ENCODE peak calls at places on chromosomes 6 and 20, in four cellular contexts. T is fibroblast of lung, W is suprapubic skin, D is IMR-90. R is an unnamed sample.

GRCh38 chr6:105243487-105243886 is 63.7 kb upstream of the POPDC3 start:
- DNase-seq in T (peak; percentile 30), D (peak; percentile 50), W (no peak), R (peak; percentile 33)

GRCh38 chr6:56416247-56416646 is 168.9 kb upstream of the COL21A1 start:
- DNase-seq in D (peak; percentile 26), T (no peak), W (no peak), R (no peak)

GRCh38 chr6:157054531-157054979 is 268.8 kb downstream of the TMEM242 start:
- DNase-seq in T (no peak), W (no peak), D (no peak), R (no peak)

GRCh38 chr6:73121421-73121993 is 103.8 kb downstream of the KHDC1L start:
- DNase-seq in D (peak; percentile 60), W (no peak), T (peak; percentile 47), R (peak; percentile 45)

GRCh38 chr6:133456934-133457333 is 215.8 kb downstream of the EYA4 start:
- DNase-seq in T (no peak), W (no peak), D (no peak), R (no peak)

GRCh38 chr20:4985658-4986057 is 15.7 kb downstream of the SLC23A2 start:
- DNase-seq in W (no peak), D (peak; percentile 33), T (no peak), R (peak; percentile 62)

GRCh38 chr20:62755817-62756724 is 40.2 kb upstream of the MRGBP start:
- DNase-seq in W (no peak), T (no peak), D (no peak), R (no peak)

GRCh38 chr6:156971153-156971882 is 194.1 kb downstream of the ARID1B start:
- DNase-seq in T (no peak), W (no peak), D (no peak), R (no peak)

GRCh38 chr6:3433005-3433404 is 23.8 kb downstream of the SLC22A23 start:
- DNase-seq in T (no peak), W (no peak), D (no peak), R (no peak)

GRCh38 chr6:137798846-137799245 is 68.2 kb upstream of the TNFAIP3 start:
- DNase-seq in D (peak; percentile 32), W (no peak), T (no peak), R (peak; percentile 73)

GRCh38 chr6:14652536-14652935 is 535.0 kb downstream of the CD83 start:
- DNase-seq in D (no peak), T (no peak), W (no peak), R (no peak)

GRCh38 chr6:63553208-63553607 is 19.1 kb upstream of the LOC128125822 start:
- DNase-seq in T (no peak), W (no peak), D (no peak), R (no peak)

GRCh38 chr20:62409086-62409853 is 2.2 kb upstream of the CABLES2 start:
- DNase-seq in W (no peak), T (no peak), D (no peak), R (no peak)

GRCh38 chr20:21100590-21101452 is 5.3 kb downstream of the LINC00237 start:
- DNase-seq in T (peak; percentile 66), D (peak; percentile 2), W (no peak), R (peak; percentile 27)

GRCh38 chr20:21099653-21100589 is 6.2 kb downstream of the LINC00237 start:
- DNase-seq in T (no peak), W (peak; percentile 72), D (peak; percentile 4), R (peak; percentile 11)

GRCh38 chr20:21102691-21103311 is 3.4 kb downstream of the LINC00237 start:
- DNase-seq in W (peak; percentile 76), D (peak; percentile 1), T (no peak), R (peak; percentile 11)

GRCh38 chr20:21102252-21102609 is 3.9 kb downstream of the LINC00237 start:
- DNase-seq in D (no peak), T (no peak), W (no peak), R (no peak)

DNA sequence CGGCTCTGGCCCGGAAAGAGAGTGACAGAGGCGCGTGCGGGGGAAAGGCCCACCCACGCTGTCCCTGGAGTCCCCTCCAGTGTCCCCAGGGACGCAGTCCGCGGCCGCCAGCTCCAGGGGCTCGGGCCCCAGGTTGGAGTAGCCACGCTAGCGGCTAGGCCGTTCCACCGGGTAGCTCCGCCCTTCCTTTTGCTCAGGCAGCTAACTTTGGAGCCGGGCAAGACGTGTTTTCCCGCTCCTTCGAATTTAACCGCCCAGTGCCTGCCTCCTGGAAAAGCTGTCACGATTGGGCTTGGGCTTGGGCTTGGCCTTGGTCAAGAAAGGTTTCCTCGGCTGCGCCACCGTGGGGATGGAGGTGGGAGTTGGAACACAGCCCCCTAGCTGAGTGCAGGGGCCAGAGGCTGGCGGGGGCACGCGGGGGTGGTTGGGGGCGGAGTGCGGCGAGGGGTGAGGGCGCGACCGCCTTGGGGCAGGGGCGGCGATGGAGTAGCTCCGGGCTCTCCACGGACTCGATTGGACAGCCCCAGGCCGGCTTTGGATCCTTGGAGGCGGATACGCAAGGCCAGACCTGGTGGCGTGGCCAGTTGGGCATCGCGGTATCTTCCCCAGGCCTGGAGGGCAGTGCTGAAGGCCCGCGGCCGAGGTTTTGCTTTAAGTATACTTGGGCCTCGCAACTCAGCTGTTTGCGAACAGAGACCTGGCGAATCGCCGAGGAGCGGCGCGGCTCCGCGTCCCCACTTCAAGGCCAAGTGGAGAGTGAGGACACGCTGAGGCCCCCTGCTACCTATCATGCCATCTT is 4.5 kb downstream of the LINC00237 start:
- DNase-seq in D (no peak), W (no peak), T (no peak), R (no peak)
- H3K4me3 ChIP-seq in D (no peak overlapping the region), W (peak overlapping the region; percentile 48), T (no peak overlapping the region), R (peak overlapping the region; percentile 6)

DNA sequence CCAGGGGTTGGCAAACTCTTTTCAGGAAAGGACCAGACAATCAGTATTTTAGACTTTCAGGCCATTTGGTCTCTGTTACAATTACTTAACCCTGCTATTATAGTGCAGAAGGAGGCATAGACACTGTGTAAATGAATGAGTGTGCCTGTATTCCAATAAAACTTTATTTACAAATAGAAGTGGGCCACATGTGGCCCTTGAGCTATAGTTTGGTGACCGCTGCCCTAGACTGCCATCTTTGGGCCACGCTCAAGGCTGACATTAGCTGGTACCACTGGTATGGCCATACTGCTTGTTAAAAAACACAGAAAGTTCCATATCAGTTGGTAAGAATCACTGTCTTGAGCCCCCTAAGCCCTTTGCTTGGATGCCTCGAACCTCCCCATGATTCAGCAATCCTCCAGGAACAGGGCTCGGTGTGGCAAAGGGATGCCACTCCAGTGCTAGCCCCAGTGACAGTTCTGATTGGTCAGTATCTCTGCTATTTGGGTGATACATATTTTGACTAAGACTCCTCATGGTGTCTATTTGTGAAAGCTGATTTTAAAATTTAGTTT is 23.3 kb upstream of the SNRNP48 start:
- DNase-seq in T (no peak), W (no peak), D (no peak), R (no peak)
- TF ChIP-seq CTCF in T (no peak), W (no peak), D (no peak), R (no peak)

GRCh38 chr20:24990810-24991252 is 1.7 kb downstream of the APMAP start:
- DNase-seq in T (no peak), D (no peak), W (no peak), R (no peak)
- H3K4me3 ChIP-seq in T (no peak overlapping the region), D (no peak overlapping the region), W (no peak overlapping the region), R (no peak overlapping the region)

DNA sequence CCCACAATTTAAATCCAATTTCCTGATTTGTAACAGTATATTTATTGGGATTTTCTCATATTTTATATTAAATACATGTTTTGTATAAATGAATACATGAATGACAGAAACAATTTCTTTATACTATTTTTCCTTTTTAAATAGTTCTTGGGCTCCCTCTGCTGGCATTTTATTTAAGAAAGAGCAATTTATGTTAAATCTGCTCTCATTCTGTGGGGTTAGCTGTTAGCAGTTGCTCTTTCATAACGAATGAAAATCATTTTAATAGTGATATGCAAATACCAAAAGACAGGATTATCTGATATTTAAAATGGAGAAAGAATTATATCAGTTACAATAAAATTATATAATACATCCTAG is 118.3 kb downstream of the RALGAPA2 start:
- DNase-seq in W (no peak), T (peak; percentile 73), D (peak; percentile 50), R (peak; percentile 55)
- TF ChIP-seq CTCF in W (no peak), T (peak; percentile 34), D (peak; percentile 49), R (peak; percentile 37)

R was measured in fibroblast of villous mesenchyme.